ENCODE peak calls at places on chromosomes 7 and 10, in five cellular contexts. K is A172; Y is stimulated activated CD8-positive, alpha-beta memory T cell treated with anti-CD3 and anti-CD28 coated beads, Interleukin-7, amount 100 ng/mL, for 4 hours; U is activated effector memory CD4-positive, alpha-beta T cell treated with Interleukin-2 at 50 U/mL for 16 hours; D is activated naive CD4-positive, alpha-beta T cell. Z is an unnamed sample.
A peak's percentile ranks its signal among the peaks of the same experiment; 100 is the strongest.

GRCh38 chr10:3100856-3101640 is 33.7 kb downstream of the PFKP start:
- DNase-seq in K (no peak), Y (no peak), U (no peak), D (no peak), Z (no peak)

GRCh38 chr7:135683609-135684008 is 21.3 kb downstream of the STMP1 start:
- DNase-seq in K (no peak), Y (no peak), U (no peak), D (no peak), Z (no peak)

GRCh38 chr10:61869772-61870520 is 31.6 kb upstream of the ARID5B start:
- DNase-seq in K (peak; percentile 63), Y (no peak), U (no peak), D (no peak), Z (no peak)

GRCh38 chr7:131027287-131027773 is 293.3 kb upstream of the KLF14 start:
- DNase-seq in K (no peak), Y (no peak), U (no peak), D (no peak), Z (peak; percentile 35)

GRCh38 chr7:52507546-52507945 is 527.9 kb upstream of the POM121L12 start:
- DNase-seq in K (no peak), Y (no peak), U (no peak), D (no peak), Z (no peak)

GRCh38 chr7:141231018-141231792 is 157.3 kb downstream of the TMEM178B start:
- DNase-seq in K (peak; percentile 38), Y (no peak), U (no peak), D (no peak), Z (peak; percentile 58)

GRCh38 chr7:34759477-34760125 is 101.6 kb downstream of the NPSR1 start:
- DNase-seq in K (peak; percentile 69), Y (no peak), U (no peak), D (no peak), Z (no peak)

GRCh38 chr10:62594093-62594520 is 210.4 kb upstream of the ADO start:
- DNase-seq in K (peak; percentile 54), Y (no peak), U (peak; percentile 24), D (no peak), Z (peak; percentile 69)

GRCh38 chr10:100349087-100349486 is 2.1 kb downstream of the SCD start:
- DNase-seq in K (no peak), Y (no peak), U (no peak), D (no peak), Z (no peak)

GRCh38 chr7:137754076-137754851 is 92.5 kb downstream of the DGKI start:
- DNase-seq in K (no peak), Y (no peak), U (no peak), D (no peak), Z (no peak)

GRCh38 chr7:33743594-33743993 is 161.7 kb upstream of the BMPER start:
- DNase-seq in K (no peak), Y (no peak), U (no peak), D (no peak), Z (no peak)

GRCh38 chr10:67076175-67076574 is 150.3 kb downstream of the LRRTM3 start:
- DNase-seq in K (no peak), Y (no peak), U (no peak), D (no peak), Z (no peak)

GRCh38 chr10:117541909-117542705 is 439 bp upstream of the EMX2 start:
- DNase-seq in K (peak; percentile 71), Y (no peak), U (no peak), D (no peak), Z (peak; percentile 86)

GRCh38 chr10:31754803-31755624 is 173.6 kb downstream of the ARHGAP12 start:
- DNase-seq in K (peak; percentile 95), Y (no peak), U (no peak), D (no peak), Z (peak; percentile 67)

GRCh38 chr7:80967536-80968297 is 48.9 kb upstream of the SEMA3C start:
- DNase-seq in K (no peak), Y (no peak), U (no peak), D (no peak), Z (no peak)

GRCh38 chr10:124590216-124591122 is 128.8 kb downstream of the LHPP start:
- DNase-seq in K (no peak), Y (no peak), U (no peak), D (no peak), Z (no peak)

GRCh38 chr7:140864732-140865131 is 60.0 kb downstream of the BRAF start:
- DNase-seq in K (no peak), Y (no peak), U (no peak), D (no peak), Z (no peak)

GRCh38 chr7:115038158-115038557 is 116.3 kb downstream of the MDFIC start:
- DNase-seq in K (no peak), Y (no peak), U (no peak), D (no peak), Z (no peak)

GRCh38 chr7:6392712-6393666 is 54.8 kb downstream of the DAGLB start:
- DNase-seq in K (peak; percentile 93), Y (no peak), U (no peak), D (no peak), Z (no peak)

GRCh38 chr7:18860226-18860625 is 257.2 kb downstream of the TWIST1 start:
- DNase-seq in K (no peak), Y (no peak), U (no peak), D (no peak), Z (no peak)